ENCODE peak calls at places on chromosomes 2 and 18, in ten cellular contexts. E, F, V, Y, G, X, N, P, M and L are unnamed samples. For H3K36me3, the result is how much of the 10 kb centered on the place peaks cover.

GRCh38 chr2:64479259-64480198 is 25.6 kb downstream of the LGALSL start:
- DNase-seq in G (no peak), X (no peak), M (no peak), N (no peak), F (no peak), E (no peak), P (no peak), V (no peak), Y (no peak), L (no peak)

GRCh38 chr2:11466307-11467125 is 555 bp upstream of the E2F6 start:
- DNase-seq in P (no peak), E (no peak), X (no peak), N (no peak), F (no peak), V (no peak), Y (no peak), M (peak), G (no peak), L (peak)

GRCh38 chr18:78595453-78595852 is 384.2 kb upstream of the SALL3 start:
- DNase-seq in M (no peak), P (no peak), E (no peak), N (no peak), F (no peak), V (no peak), Y (no peak), X (no peak), G (no peak), L (no peak)

GRCh38 chr2:181850914-181851560 is 40.5 kb upstream of the ITPRID2 start:
- DNase-seq in G (no peak), Y (no peak), P (no peak), E (no peak), F (no peak), N (no peak), V (no peak), X (no peak), M (no peak), L (no peak)

GRCh38 chr2:205461678-205462665 is 220.3 kb upstream of the NRP2 start:
- DNase-seq in P (no peak), X (no peak), M (no peak), V (no peak), E (no peak), Y (no peak), F (no peak), G (no peak), N (no peak), L (no peak)

GRCh38 chr2:205439621-205440020 is 242.7 kb upstream of the NRP2 start:
- DNase-seq in F (no peak), V (no peak), M (no peak), N (no peak), X (no peak), P (no peak), E (no peak), G (no peak), Y (no peak), L (no peak)

GRCh38 chr18:78150590-78150989 is 829.0 kb upstream of the SALL3 start:
- DNase-seq in G (no peak), Y (no peak), E (no peak), N (no peak), F (no peak), X (no peak), P (no peak), M (no peak), V (no peak), L (no peak)

GRCh38 chr2:237542001-237542704 is 24.2 kb upstream of the PRLH start:
- DNase-seq in M (no peak), E (no peak), V (no peak), G (no peak), X (no peak), P (no peak), Y (no peak), N (no peak), F (no peak), L (no peak)

GRCh38 chr2:7633556-7634153 is 716.4 kb downstream of the RNF144A start:
- DNase-seq in E (no peak), Y (no peak), N (no peak), M (no peak), F (no peak), V (no peak), P (no peak), X (no peak), G (no peak), L (no peak)

GRCh38 chr2:218368621-218369153 is 12.0 kb downstream of the CATIP start:
- DNase-seq in X (no peak), G (no peak), V (peak), P (peak), N (peak), E (peak), M (no peak), Y (no peak), F (no peak), L (no peak)

GRCh38 chr2:163465440-163465839 is 270.4 kb downstream of the FIGN start:
- DNase-seq in V (no peak), G (no peak), X (no peak), P (no peak), M (no peak), F (no peak), N (peak), Y (no peak), E (no peak), L (no peak)

GRCh38 chr2:218295029-218295428 is 2.7 kb upstream of the TMBIM1 start:
- DNase-seq in G (no peak), V (no peak), X (no peak), Y (no peak), N (peak), F (no peak), M (no peak), E (no peak), P (no peak), L (no peak)

GRCh38 chr2:17593841-17594482 is 53.5 kb downstream of the VSNL1 start:
- DNase-seq in Y (no peak), P (no peak), M (no peak), X (no peak), F (no peak), N (peak), G (no peak), E (no peak), V (no peak), L (no peak)

GRCh38 chr2:156697906-156698305 is 261.7 kb downstream of the GPD2 start:
- DNase-seq in P (no peak), F (no peak), G (no peak), M (no peak), X (no peak), V (no peak), Y (no peak), E (no peak), N (no peak), L (no peak)

GRCh38 chr18:36412778-36413177 is 115.3 kb downstream of the FHOD3 start:
- DNase-seq in V (no peak), N (peak), P (no peak), G (no peak), M (no peak), X (no peak), E (no peak), Y (no peak), F (no peak), L (no peak)

GRCh38 chr18:46373787-46374186 is 269.6 kb downstream of the HAUS1 start:
- DNase-seq in P (no peak), X (no peak), N (no peak), F (no peak), E (no peak), Y (no peak), V (no peak), G (no peak), M (no peak), L (no peak)

GRCh38 chr2:21800356-21800755 is 676.6 kb downstream of the TDRD15 start:
- DNase-seq in V (no peak), G (no peak), X (no peak), F (no peak), Y (no peak), M (no peak), P (no peak), N (no peak), E (no peak), L (no peak)

GRCh38 chr2:240561325-240561971 is 1.3 kb downstream of the DUSP28 start:
- DNase-seq in G (peak), Y (peak), V (no peak), N (peak), P (no peak), F (no peak), M (peak), E (no peak), X (no peak), L (no peak)

GRCh38 chr18:62248313-62248712 is 61.3 kb downstream of the RELCH start:
- DNase-seq in X (no peak), V (no peak), Y (no peak), N (no peak), F (no peak), P (no peak), M (no peak), G (no peak), E (no peak), L (no peak)

GRCh38 chr2:32864761-32865160 is 82.0 kb upstream of the LTBP1 start:
- DNase-seq in V (no peak), G (peak), N (peak), E (no peak), X (no peak), Y (no peak), F (no peak), M (no peak), P (no peak), L (no peak)

GRCh38 chr2:221420245-221420644 is 151.9 kb downstream of the EPHA4 start:
- DNase-seq in Y (peak), X (no peak), F (no peak), P (no peak), G (no peak), E (peak), M (no peak), N (no peak), V (no peak), L (no peak)

DNA sequence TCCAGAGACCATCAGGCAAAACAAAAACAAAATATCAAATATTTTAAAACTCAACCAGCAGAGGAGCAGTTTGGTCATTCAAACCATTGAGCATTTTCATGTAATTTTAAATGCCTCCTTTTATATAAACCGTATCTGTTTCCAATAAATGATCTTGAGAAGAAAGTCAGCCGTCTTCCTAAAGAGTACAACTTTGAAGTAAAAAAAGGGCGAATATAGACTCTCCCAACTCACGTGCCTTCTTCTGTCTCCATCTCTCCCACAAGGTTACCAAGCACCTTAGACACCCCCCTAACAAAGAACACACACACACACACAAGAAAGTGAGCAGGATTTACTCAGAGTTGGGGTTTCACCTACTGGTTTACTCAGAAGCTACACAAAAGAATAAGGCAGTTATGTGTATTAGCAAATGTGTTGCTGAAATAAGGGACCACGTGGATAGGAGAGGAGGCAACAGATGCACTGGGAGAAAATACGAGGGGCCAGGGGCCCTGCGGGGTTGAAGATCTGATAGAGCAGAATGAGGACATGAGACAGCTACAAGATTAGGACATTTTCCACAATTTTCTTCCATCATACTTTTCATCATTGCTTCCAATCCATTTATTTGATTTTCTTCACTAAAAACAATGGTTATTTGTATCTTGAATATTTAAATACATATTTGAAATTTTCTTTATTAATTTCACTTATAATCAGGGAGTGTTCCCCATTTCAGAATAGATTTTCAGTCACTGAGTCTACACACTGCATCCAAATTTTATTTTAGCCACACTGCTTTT is 45.0 kb downstream of the EVA1A start:
- DNase-seq in M (no peak), V (no peak), E (no peak), X (no peak), F (no peak), Y (no peak), N (no peak), P (no peak), G (no peak), L (no peak)
- H3K36me3 ChIP-seq in M (under half), V (under half), E (under half), X (under half), F (under half), Y (under half), N (under half), P (under half), G (half or more), L (under half)

GRCh38 chr2:200820573-200820972 is 8.9 kb downstream of the BZW1 start:
- DNase-seq in V (no peak), N (no peak), M (no peak), P (no peak), F (no peak), X (no peak), E (no peak), Y (no peak), G (no peak), L (no peak)
- H3K36me3 ChIP-seq in V (under half), N (half or more), M (under half), P (half or more), F (half or more), X (under half), E (half or more), Y (under half), G (half or more), L (half or more)

DNA sequence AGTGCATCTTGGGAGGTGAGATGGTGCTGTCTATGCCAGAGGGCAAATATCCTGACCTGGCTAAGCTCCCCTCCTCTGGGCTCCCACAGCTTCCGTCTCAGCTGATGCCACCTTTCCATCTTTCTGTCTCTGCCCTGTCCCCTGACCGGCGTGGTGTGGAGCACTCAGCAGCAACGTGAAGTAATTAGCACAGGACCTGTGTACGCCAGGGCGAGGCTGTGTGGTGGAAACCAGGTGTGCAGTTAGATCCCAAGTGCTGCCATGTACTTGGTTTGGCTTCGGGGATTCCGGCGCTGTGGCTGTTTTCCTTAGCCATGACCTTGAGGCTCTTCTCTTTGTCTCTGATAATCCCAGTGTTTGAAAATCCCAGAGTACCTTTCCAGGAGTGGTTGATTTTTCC is 36.5 kb downstream of the COA5 start:
- DNase-seq in E (no peak), P (no peak), V (no peak), G (no peak), N (no peak), F (no peak), M (no peak), Y (no peak), X (no peak), L (no peak)
- H3K36me3 ChIP-seq in E (half or more), P (half or more), V (under half), G (under half), N (under half), F (half or more), M (under half), Y (half or more), X (under half), L (under half)

DNA sequence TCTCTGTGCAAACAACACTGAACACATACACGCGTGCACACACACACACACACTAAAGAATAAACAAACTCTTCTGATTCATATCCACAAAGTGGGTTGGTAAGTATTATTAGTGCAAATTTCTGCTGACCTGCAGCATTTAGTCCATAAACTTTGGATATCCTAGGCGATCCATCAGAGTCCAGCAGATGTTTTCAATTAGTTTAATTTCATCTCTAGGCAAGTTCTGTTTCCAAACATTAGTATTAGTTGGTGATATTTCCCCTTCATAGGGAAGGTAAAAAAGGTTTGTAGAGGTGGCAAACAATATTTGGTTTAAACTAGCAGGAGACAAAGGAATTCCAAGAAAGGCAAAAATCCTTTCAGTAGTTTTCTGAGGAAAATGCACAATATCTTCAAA is 5.7 kb downstream of the DSEL start:
- DNase-seq in P (no peak), F (no peak), M (no peak), X (no peak), G (no peak), Y (no peak), N (no peak), E (no peak), V (no peak), L (no peak)
- H3K36me3 ChIP-seq in P (under half), F (under half), M (under half), X (under half), G (under half), Y (under half), N (under half), E (under half), V (under half), L (under half)